ENCODE peak calls at places on chromosomes 2 and 18, in five cellular contexts. D is T47D, Z is DMS153, J is KG1, V is RCC 7860. U is an unnamed sample.

GRCh38 chr2:128279786-128280701 is 38.6 kb downstream of the HS6ST1 start:
- DNase-seq in D (no peak), Z (no peak), J (peak), V (no peak), U (no peak)

GRCh38 chr2:59249441-59250330 is 1008.6 kb upstream of the FANCL start:
- DNase-seq in D (no peak), Z (no peak), J (no peak), V (no peak), U (no peak)

GRCh38 chr2:45498661-45499550 is 112.2 kb downstream of the SRBD1 start:
- DNase-seq in D (no peak), Z (no peak), J (no peak), V (no peak), U (no peak)

GRCh38 chr2:71685073-71685848 is 231.9 kb downstream of the DYSF start:
- DNase-seq in D (no peak), Z (no peak), J (no peak), V (no peak), U (no peak)

GRCh38 chr2:26692814-26693286 is 328 bp downstream of the KCNK3 start:
- DNase-seq in D (no peak), Z (no peak), J (no peak), V (no peak), U (no peak)

GRCh38 chr2:9200634-9201015 is 6.0 kb upstream of the ASAP2 start:
- DNase-seq in D (no peak), Z (no peak), J (no peak), V (no peak), U (no peak)

GRCh38 chr18:75128911-75129716 is 79.8 kb downstream of the PTGR3 start:
- DNase-seq in D (no peak), Z (no peak), J (no peak), V (no peak), U (no peak)

GRCh38 chr2:38266382-38267051 is 110.6 kb downstream of the ATL2 start:
- DNase-seq in D (no peak), Z (no peak), J (no peak), V (no peak), U (no peak)

GRCh38 chr2:47193607-47194006 is 38.5 kb upstream of the STPG4 start:
- DNase-seq in D (no peak), Z (no peak), J (no peak), V (no peak), U (no peak)

GRCh38 chr2:46020416-46020815 is 276.8 kb upstream of the EPAS1 start:
- DNase-seq in D (no peak), Z (no peak), J (no peak), V (no peak), U (no peak)

GRCh38 chr18:74551936-74552555 is 17.7 kb downstream of the CNDP1 start:
- DNase-seq in D (peak), Z (peak), J (peak), V (peak), U (peak)

GRCh38 chr18:22185298-22185697 is 15.9 kb downstream of the GATA6 start:
- DNase-seq in D (no peak), Z (peak), J (no peak), V (no peak), U (no peak)

GRCh38 chr2:110678457-110679336 is 834 bp upstream of the BUB1 start:
- DNase-seq in D (peak), Z (no peak), J (peak), V (no peak), U (no peak)

GRCh38 chr2:235050992-235051351 is 99.2 kb downstream of the SH3BP4 start:
- DNase-seq in D (peak), Z (peak), J (no peak), V (peak), U (peak)

GRCh38 chr2:188449992-188450391 is 158.3 kb downstream of the GULP1 start:
- DNase-seq in D (no peak), Z (no peak), J (no peak), V (no peak), U (no peak)

GRCh38 chr2:72210470-72210869 is 62.8 kb upstream of the CYP26B1 start:
- DNase-seq in D (no peak), Z (no peak), J (no peak), V (peak), U (no peak)

U was measured in SHP77 treated with DMSO at 0.1 percent for 48 hours.